ENCODE peak calls at places on chromosomes 13 and 19, in eight cellular contexts. A, K, Y, Z, C, O, Q and J are unnamed samples.

GRCh38 chr13:36219883-36220282 is 5.5 kb upstream of the SOHLH2 start:
- DNase-seq in Y (no peak), A (no peak), C (no peak), Z (no peak), Q (no peak), K (no peak), O (no peak), J (no peak)

GRCh38 chr19:5356428-5356827 is 15.8 kb upstream of the PTPRS start:
- DNase-seq in C (no peak), Q (no peak), Z (no peak), A (no peak), Y (peak), K (no peak), O (no peak), J (no peak)

GRCh38 chr19:48842744-48843162 is 6.5 kb upstream of the HSD17B14 start:
- DNase-seq in Q (peak), K (peak), Y (peak), C (peak), Z (peak), A (peak), O (peak), J (peak)

GRCh38 chr13:99307247-99307646 is at the start of gene GPR183:
- DNase-seq in A (peak), Y (peak), Z (peak), K (no peak), O (no peak), Q (no peak), C (no peak), J (no peak)

GRCh38 chr19:46551175-46551574 is 50.0 kb upstream of the CALM3 start:
- DNase-seq in Y (no peak), K (no peak), A (no peak), C (no peak), Z (peak), Q (no peak), O (no peak), J (no peak)

GRCh38 chr13:114148521-114148855 is 16.1 kb upstream of the RASA3 start:
- DNase-seq in Y (no peak), K (peak), O (no peak), Q (no peak), C (no peak), A (no peak), Z (peak), J (no peak)

GRCh38 chr19:53785196-53785889 is 38.8 kb downstream of the NLRP12 start:
- DNase-seq in O (no peak), Z (peak), A (no peak), C (no peak), Q (no peak), Y (no peak), K (no peak), J (no peak)

GRCh38 chr19:57708641-57709354 is at the start of gene ZNF154:
- DNase-seq in Z (no peak), Q (peak), C (no peak), Y (no peak), K (no peak), O (peak), A (peak), J (no peak)

GRCh38 chr19:3783660-3784584 is 2.3 kb downstream of the MATK start:
- DNase-seq in Y (no peak), C (no peak), Q (no peak), O (no peak), Z (no peak), A (no peak), K (no peak), J (no peak)

GRCh38 chr19:41740415-41741243 is 14.7 kb upstream of the CEACAM6 start:
- DNase-seq in Z (no peak), Y (no peak), K (no peak), O (no peak), A (no peak), C (no peak), Q (no peak), J (no peak)

GRCh38 chr19:18591735-18592385 is 3.3 kb downstream of the REX1BD start:
- DNase-seq in O (no peak), Y (no peak), C (no peak), Q (no peak), K (no peak), Z (no peak), A (no peak), J (no peak)

GRCh38 chr13:49859568-49859967 is 67.1 kb upstream of the KPNA3 start:
- DNase-seq in Y (peak), Q (no peak), K (no peak), O (no peak), A (peak), Z (no peak), C (no peak), J (no peak)